ENCODE peak calls at places on chromosomes 5 and 9, in four cellular contexts. Q is mucosa of gallbladder, A is MG63, C is T follicular helper cell. Z is an unnamed sample.
A peak's percentile ranks its signal among the peaks of the same experiment; 100 is the strongest.

GRCh38 chr9:130304643-130305042 is 39.1 kb downstream of the HMCN2 start:
- DNase-seq in Q (no peak), A (no peak), C (no peak), Z (no peak)

GRCh38 chr9:4831119-4831518 is 38.4 kb downstream of the RCL1 start:
- DNase-seq in Q (no peak), A (no peak), C (no peak), Z (no peak)

GRCh38 chr9:37897665-37898064 is 6.3 kb downstream of the SLC25A51 start:
- DNase-seq in C (no peak), A (no peak), Q (no peak), Z (no peak)

GRCh38 chr5:131230406-131230805 is 33.4 kb upstream of the CDC42SE2 start:
- DNase-seq in C (no peak), Q (no peak), A (peak; percentile 15), Z (no peak)

GRCh38 chr5:17099946-17100345 is 117.5 kb upstream of the BASP1 start:
- DNase-seq in Q (no peak), A (no peak), C (no peak), Z (no peak)

GRCh38 chr5:24742334-24742733 is 97.6 kb upstream of the CDH10 start:
- DNase-seq in Q (no peak), A (no peak), C (no peak), Z (no peak)

GRCh38 chr9:128222026-128222425 is 18.8 kb downstream of the DNM1 start:
- DNase-seq in C (no peak), A (no peak), Q (no peak), Z (no peak)

GRCh38 chr9:122642226-122642625 is 15.2 kb downstream of the OR1B1 start:
- DNase-seq in Q (no peak), C (no peak), A (no peak), Z (no peak)

GRCh38 chr9:106921341-106921899 is 58.5 kb downstream of the ZNF462 start:
- DNase-seq in C (no peak), Q (peak; percentile 67), A (no peak), Z (peak; percentile 35)

GRCh38 chr5:3606121-3606831 is 10.6 kb downstream of the IRX1 start:
- DNase-seq in A (no peak), Q (no peak), C (no peak), Z (no peak)

GRCh38 chr5:78046006-78046405 is 248.5 kb downstream of the AP3B1 start:
- DNase-seq in Q (no peak), C (no peak), A (no peak), Z (no peak)

GRCh38 chr9:70303268-70303667 is 44.5 kb downstream of the SMC5 start:
- DNase-seq in C (no peak), A (no peak), Q (no peak), Z (no peak)

Z was measured in T-cell.